ENCODE peak calls at places on chromosomes 16 and 17, in ten cellular contexts. A is uterus, O is K562, W is colonic mucosa, K is astrocyte of the spinal cord, H is cardiac muscle cell, I is HFF-Myc, Z is Calu3, S is fibroblast of pulmonary artery, R is Peyer's patch. M is an unnamed sample.
A peak's percentile ranks its signal among the peaks of the same experiment; 100 is the strongest.

GRCh38 chr16:11781773-11782172 is 15.3 kb downstream of the ZC3H7A start:
- DNase-seq in S (no peak), O (no peak), I (no peak), K (no peak), R (no peak), A (no peak), Z (no peak), H (no peak), W (no peak), M (no peak)

GRCh38 chr16:1787322-1788094 is 4.7 kb downstream of the NUBP2 start:
- DNase-seq in Z (no peak), I (no peak), A (no peak), K (no peak), S (no peak), O (no peak), H (no peak), R (no peak), W (peak; percentile 16), M (no peak)

GRCh38 chr16:27743963-27744362 is 194.0 kb downstream of the KATNIP start:
- DNase-seq in H (no peak), R (no peak), Z (no peak), I (no peak), K (no peak), W (no peak), S (no peak), O (no peak), A (no peak), M (no peak)

GRCh38 chr16:23694707-23695373 is 16.2 kb downstream of the PLK1 start:
- DNase-seq in O (peak; percentile 27), R (no peak), I (no peak), H (peak; percentile 69), Z (no peak), W (no peak), S (peak; percentile 37), A (no peak), K (peak; percentile 52), M (no peak)

GRCh38 chr16:68367034-68367433 is 56.2 kb downstream of the PRMT7 start:
- DNase-seq in R (peak; percentile 77), A (no peak), W (peak; percentile 72), O (peak; percentile 77), I (no peak), H (peak; percentile 48), Z (peak; percentile 67), K (peak; percentile 23), S (peak; percentile 41), M (no peak)

GRCh38 chr16:50509521-50510341 is 38.5 kb upstream of the NKD1 start:
- DNase-seq in I (no peak), H (peak; percentile 34), R (peak; percentile 50), W (peak; percentile 33), Z (peak; percentile 36), K (peak; percentile 5), O (peak; percentile 56), A (no peak), S (peak; percentile 21), M (peak; percentile 38)

GRCh38 chr17:77441130-77441920 is 300.6 kb downstream of the SEC14L1 start:
- DNase-seq in H (peak; percentile 40), S (no peak), Z (no peak), A (no peak), K (no peak), I (no peak), O (no peak), R (peak; percentile 90), W (peak; percentile 40), M (peak; percentile 65)

GRCh38 chr17:50176559-50177471 is 11.0 kb downstream of the SGCA start:
- DNase-seq in H (no peak), O (no peak), S (no peak), R (no peak), K (no peak), Z (no peak), W (no peak), I (no peak), A (no peak), M (no peak)

GRCh38 chr16:75099075-75099667 is 17.4 kb downstream of the LDHD start:
- DNase-seq in A (no peak), W (no peak), H (no peak), S (no peak), I (no peak), O (no peak), Z (no peak), K (no peak), R (no peak), M (no peak)

GRCh38 chr16:75102595-75102994 is 14.0 kb downstream of the LDHD start:
- DNase-seq in Z (no peak), K (no peak), R (no peak), A (no peak), H (no peak), W (no peak), S (no peak), O (no peak), I (no peak), M (no peak)

GRCh38 chr16:75097941-75098897 is 18.4 kb downstream of the LDHD start:
- DNase-seq in R (no peak), A (no peak), W (no peak), K (no peak), O (no peak), I (no peak), H (no peak), Z (no peak), S (no peak), M (no peak)

GRCh38 chr16:75097191-75097761 is 19.3 kb downstream of the LDHD start:
- DNase-seq in O (no peak), S (no peak), W (no peak), H (no peak), K (no peak), I (no peak), R (no peak), A (no peak), Z (no peak), M (no peak)

DNA sequence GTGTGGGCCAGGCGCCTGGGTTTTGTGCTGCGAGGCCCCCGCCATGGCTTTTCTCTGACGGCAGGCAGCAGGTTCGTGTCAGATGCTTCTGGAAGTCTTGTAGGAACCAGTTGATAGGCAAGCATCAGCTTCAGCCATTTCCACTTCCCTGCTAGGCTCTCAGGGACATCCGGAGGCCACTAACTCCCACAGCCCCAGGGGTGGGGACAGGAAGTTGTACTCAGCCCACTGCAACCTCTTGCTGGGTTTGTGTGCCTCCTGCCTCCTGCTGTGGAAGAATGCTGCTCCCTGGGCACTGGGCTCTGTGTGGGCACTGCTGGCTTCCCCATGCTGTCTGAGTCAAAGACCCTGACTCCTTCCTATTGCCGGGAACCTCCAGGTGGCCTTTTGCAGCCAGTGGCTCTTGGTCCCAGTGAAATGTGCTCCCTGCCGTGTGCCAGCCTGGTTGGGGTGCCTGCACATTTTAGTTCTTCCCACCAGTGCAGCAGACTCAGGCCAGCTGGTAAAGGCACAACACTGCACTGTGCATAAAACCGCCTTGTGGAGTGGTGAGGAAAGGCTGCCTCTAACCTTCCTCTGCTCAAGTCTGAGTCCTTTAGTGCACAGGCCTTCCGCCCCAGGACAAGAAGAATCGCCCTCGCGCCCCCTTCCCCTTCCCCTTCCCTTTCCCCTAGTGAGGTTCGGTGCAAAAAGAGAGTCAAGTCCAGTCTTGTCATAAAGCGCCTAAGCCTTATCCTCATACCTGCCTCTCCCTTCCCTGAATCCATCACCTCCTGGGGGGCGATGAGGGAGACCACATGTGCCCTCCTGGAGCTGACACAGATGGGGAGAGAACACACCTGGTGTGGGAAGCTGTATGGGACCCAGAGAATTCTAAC is 16.6 kb downstream of the LDHD start:
- DNase-seq in K (no peak), A (no peak), S (no peak), Z (no peak), O (no peak), I (no peak), R (peak; percentile 75), W (no peak), H (no peak), M (no peak)
- TF ChIP-seq CTCF in K (no peak), A (no peak), S (no peak), Z (no peak), O (peak; percentile 1), I (no peak), R (no peak), W (no peak), H (no peak), M (no peak)

DNA sequence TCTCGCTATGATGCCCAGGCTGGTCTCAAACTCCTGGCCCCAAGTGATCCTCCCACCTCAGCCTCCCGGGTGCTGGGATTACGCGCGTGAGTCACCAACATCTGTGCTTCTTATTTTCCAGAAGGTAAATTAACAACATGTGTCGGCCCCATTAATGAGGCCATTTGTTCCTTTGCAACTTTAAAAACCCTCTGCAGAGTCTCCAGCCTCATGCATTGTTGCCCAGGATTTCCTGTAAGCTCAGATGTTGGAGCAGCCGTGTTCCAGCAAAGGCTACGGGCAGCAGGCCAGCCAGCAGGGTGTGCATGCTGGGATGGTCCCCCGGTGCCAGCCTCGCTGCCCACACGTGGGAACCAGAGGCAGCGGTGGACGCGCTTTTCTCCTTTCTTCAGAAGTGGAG is 19.1 kb upstream of the HEXD start:
- DNase-seq in S (peak; percentile 21), K (peak; percentile 78), A (peak; percentile 58), Z (no peak), R (no peak), I (peak; percentile 97), H (peak; percentile 55), O (no peak), W (no peak), M (no peak)
- TF ChIP-seq CTCF in S (no peak), K (no peak), A (no peak), Z (no peak), R (no peak), I (no peak), H (no peak), O (no peak), W (no peak), M (no peak)

GRCh38 chr17:45096141-45096540 is 35.0 kb downstream of the NMT1 start:
- DNase-seq in H (peak; percentile 44), O (peak; percentile 40), W (no peak), S (peak; percentile 55), A (no peak), I (no peak), R (no peak), Z (peak; percentile 63), K (peak; percentile 35), M (no peak)
- TF ChIP-seq CTCF in H (peak; percentile 59), O (peak; percentile 36), W (peak; percentile 45), S (peak; percentile 70), A (no peak), I (peak; percentile 66), R (peak; percentile 19), Z (peak; percentile 72), K (peak; percentile 74), M (no peak)

GRCh38 chr17:30361766-30362279 is 16.9 kb upstream of the CPD start:
- DNase-seq in Z (no peak), S (no peak), W (no peak), A (no peak), O (no peak), R (no peak), H (no peak), K (no peak), I (no peak), M (no peak)

GRCh38 chr17:30366536-30366935 is 12.2 kb upstream of the CPD start:
- DNase-seq in A (no peak), K (no peak), S (no peak), O (no peak), Z (no peak), I (no peak), W (no peak), R (no peak), H (peak; percentile 28), M (no peak)

GRCh38 chr17:30368896-30369720 is 9.6 kb upstream of the CPD start:
- DNase-seq in O (no peak), W (no peak), K (no peak), A (no peak), R (no peak), H (no peak), Z (no peak), I (no peak), S (no peak), M (no peak)

GRCh38 chr17:30360396-30360795 is 18.3 kb upstream of the CPD start:
- DNase-seq in R (no peak), I (no peak), A (no peak), H (no peak), K (no peak), S (no peak), O (no peak), W (no peak), Z (no peak), M (no peak)

DNA sequence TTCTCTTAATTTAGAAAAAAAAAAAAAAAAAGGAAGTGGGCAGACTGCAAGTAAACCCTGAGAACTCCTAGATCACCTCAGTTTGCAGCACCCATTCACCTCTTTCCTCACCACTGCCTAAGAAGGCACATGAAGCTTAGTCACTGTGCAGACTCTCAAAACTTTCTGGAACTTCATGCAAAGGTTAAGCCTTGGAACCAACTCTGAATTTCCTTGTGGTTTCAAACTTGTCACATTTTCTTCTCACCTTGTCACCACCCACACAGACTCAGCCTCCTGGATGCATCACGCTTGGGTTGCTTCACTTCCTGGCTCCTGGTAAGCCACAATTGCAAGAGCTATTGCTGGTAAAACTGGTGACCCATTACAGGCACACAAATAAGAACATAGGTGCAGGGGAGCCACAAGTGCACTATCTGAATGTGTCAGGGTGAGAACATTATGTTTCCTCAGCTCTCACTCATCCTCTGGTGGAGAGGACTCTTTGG is 15.0 kb upstream of the CPD start:
- DNase-seq in Z (peak; percentile 56), R (peak; percentile 88), W (no peak), A (no peak), K (no peak), H (peak; percentile 89), S (peak; percentile 90), O (peak; percentile 41), I (peak; percentile 91), M (peak; percentile 66)
- TF ChIP-seq CTCF in Z (no peak), R (no peak), W (no peak), A (no peak), K (no peak), H (no peak), S (no peak), O (no peak), I (no peak), M (no peak)